ENCODE peak calls at places on chromosomes 7 and 10, in seven cellular contexts. P is right lobe of liver, N is H1, O is transverse colon, U is K562, X is lower leg skin, V is IMR-90. W is an unnamed sample.

GRCh38 chr10:24305551-24306506 is 96.9 kb downstream of the KIAA1217 start:
- DNase-seq in P (no peak), N (no peak), O (no peak), U (no peak), X (no peak), V (peak; percentile 47), W (no peak)

GRCh38 chr10:132891994-132892393 is 50.4 kb downstream of the CFAP46 start:
- DNase-seq in P (peak; percentile 18), N (peak; percentile 42), O (no peak), U (no peak), X (peak; percentile 15), V (peak; percentile 60), W (no peak)

GRCh38 chr7:138549082-138549481 is 89.0 kb downstream of the TRIM24 start:
- DNase-seq in P (no peak), N (no peak), O (no peak), U (no peak), X (no peak), V (no peak), W (no peak)

GRCh38 chr10:114308470-114309110 is 69.5 kb downstream of the VWA2 start:
- DNase-seq in P (no peak), N (no peak), O (no peak), U (no peak), X (no peak), V (no peak), W (no peak)

GRCh38 chr7:12328888-12329770 is 74.5 kb downstream of the VWDE start:
- DNase-seq in P (no peak), N (no peak), O (no peak), U (no peak), X (no peak), V (no peak), W (no peak)

GRCh38 chr10:81013771-81014170 is 476.1 kb downstream of the SH2D4B start:
- DNase-seq in P (no peak), N (no peak), O (no peak), U (no peak), X (no peak), V (no peak), W (no peak)

GRCh38 chr10:44008270-44008916 is 359.7 kb upstream of the ZNF32 start:
- DNase-seq in P (no peak), N (no peak), O (no peak), U (no peak), X (no peak), V (peak; percentile 59), W (no peak)

GRCh38 chr7:80136276-80137045 is 1.8 kb downstream of the GNAI1 start:
- DNase-seq in P (no peak), N (no peak), O (no peak), U (no peak), X (no peak), V (peak; percentile 63), W (no peak)

GRCh38 chr7:47968852-47969774 is 10.3 kb downstream of the HUS1 start:
- DNase-seq in P (no peak), N (peak; percentile 87), O (peak; percentile 76), U (peak; percentile 62), X (no peak), V (peak; percentile 74), W (no peak)

GRCh38 chr10:28910960-28911359 is 233.6 kb downstream of the BAMBI start:
- DNase-seq in P (no peak), N (no peak), O (no peak), U (no peak), X (no peak), V (peak; percentile 85), W (no peak)

GRCh38 chr7:84204655-84205054 is 10.1 kb upstream of the SEMA3A start:
- DNase-seq in P (no peak), N (no peak), O (no peak), U (no peak), X (no peak), V (peak; percentile 88), W (no peak)

GRCh38 chr10:71302874-71303568 is 16.0 kb upstream of the SLC29A3 start:
- DNase-seq in P (peak; percentile 26), N (no peak), O (no peak), U (peak; percentile 67), X (no peak), V (peak; percentile 61), W (no peak)

GRCh38 chr7:24653316-24654085 is 80.2 kb downstream of the PALS2 start:
- DNase-seq in P (no peak), N (no peak), O (no peak), U (no peak), X (no peak), V (no peak), W (no peak)

DNA sequence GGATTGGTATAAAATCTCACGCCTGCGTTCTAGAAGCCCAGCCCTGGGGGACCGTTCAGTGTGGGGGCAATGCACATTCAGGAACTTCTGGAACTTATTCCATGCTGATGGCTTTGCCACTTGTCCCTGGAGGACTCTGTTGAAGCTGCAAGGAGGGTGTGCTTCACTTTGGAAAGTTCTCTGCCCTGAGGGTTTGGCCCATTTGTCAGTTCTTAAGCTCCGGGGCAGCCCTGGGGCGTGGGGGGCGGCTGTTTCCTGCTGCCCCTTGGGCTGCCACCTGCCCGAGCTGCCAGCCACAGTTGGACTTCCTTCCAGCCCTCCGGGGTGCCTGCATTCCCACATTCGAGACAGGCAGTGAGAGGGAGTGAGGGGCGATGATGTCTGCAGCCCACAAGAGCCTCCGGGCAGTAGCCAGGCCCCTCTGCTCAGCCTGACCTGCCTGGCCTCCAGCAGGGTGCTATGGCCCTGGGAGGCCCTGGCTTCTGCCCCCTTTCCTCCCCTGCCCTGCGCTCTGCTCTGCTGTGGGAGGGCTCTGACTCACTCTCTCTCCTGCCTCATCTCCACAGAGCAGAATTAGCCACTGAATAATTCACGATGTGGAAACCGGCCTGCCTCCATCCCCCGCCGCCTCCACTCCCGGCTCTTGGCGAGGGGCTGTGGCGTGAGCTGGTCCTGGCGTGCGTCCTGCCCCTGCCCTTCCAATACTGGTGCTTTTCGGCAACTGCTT is 1.9 kb downstream of the TTYH3 start:
- DNase-seq in P (no peak), N (no peak), O (no peak), U (no peak), X (no peak), V (peak; percentile 89), W (no peak)
- TF ChIP-seq POLR2A in P (peak; percentile 85), N (no peak), O (no peak), U (no peak), X (no peak), V (peak; percentile 75), W (peak; percentile 20)

DNA sequence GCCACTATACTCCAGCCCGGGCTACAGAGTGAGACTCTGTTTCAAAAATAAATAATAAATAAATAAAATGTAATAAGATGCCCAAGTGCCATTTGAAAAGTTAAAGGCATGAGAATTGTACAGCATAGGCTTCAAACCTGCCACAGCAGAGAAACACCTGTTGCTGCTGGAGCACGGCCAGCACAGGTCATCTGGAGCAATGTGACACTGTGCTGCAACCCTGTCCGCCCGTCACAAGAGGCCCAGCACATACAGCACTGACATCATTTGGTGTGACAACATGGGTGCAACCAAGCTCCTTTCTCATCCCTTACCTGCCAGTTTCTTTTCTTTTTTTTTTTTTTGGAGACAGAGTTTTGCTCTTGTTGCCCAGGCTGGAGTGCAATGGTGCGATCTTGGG is 1.3 kb downstream of the RFC2 start:
- DNase-seq in P (peak; percentile 72), N (no peak), O (peak; percentile 53), U (no peak), X (no peak), V (no peak), W (no peak)
- TF ChIP-seq POLR2A in P (no peak), N (no peak), O (no peak), U (no peak), X (no peak), V (no peak), W (no peak)

GRCh38 chr7:114989531-114989930 is 67.6 kb downstream of the MDFIC start:
- DNase-seq in P (no peak), N (no peak), O (no peak), U (no peak), X (no peak), V (no peak), W (no peak)
- TF ChIP-seq POLR2A in P (no peak), N (no peak), O (no peak), U (no peak), X (no peak), V (no peak), W (no peak)

GRCh38 chr10:118542789-118543188 is 52.7 kb downstream of the PRLHR start:
- DNase-seq in P (no peak), N (no peak), O (no peak), U (no peak), X (no peak), V (no peak), W (no peak)
- TF ChIP-seq POLR2A in P (no peak), N (no peak), O (no peak), U (no peak), X (no peak), V (no peak), W (no peak)

GRCh38 chr7:157568785-157569584 is 232.2 kb downstream of the DNAJB6 start:
- DNase-seq in P (no peak), N (peak; percentile 65), O (peak; percentile 38), U (no peak), X (no peak), V (no peak), W (no peak)
- TF ChIP-seq POLR2A in P (no peak), N (no peak), O (no peak), U (no peak), X (no peak), V (no peak), W (no peak)

GRCh38 chr10:89301721-89302445 is at the start of gene IFIT2:
- DNase-seq in P (no peak), N (no peak), O (peak; percentile 47), U (peak; percentile 8), X (no peak), V (peak; percentile 80), W (no peak)
- TF ChIP-seq POLR2A in P (peak; percentile 86), N (no peak), O (peak; percentile 74), U (no peak), X (no peak), V (no peak), W (peak; percentile 27)